ENCODE peak calls at places on chromosomes 7 and 10, in six cellular contexts. Z, P, M, L, O and W are unnamed samples. For H3K36me3, the result is how much of the 10 kb centered on the place peaks cover.

GRCh38 chr7:100192951-100193350 is 15.2 kb downstream of the STAG3 start:
- DNase-seq in Z (no peak), P (no peak), L (no peak), O (no peak), M (no peak), W (no peak)

GRCh38 chr7:116953372-116953726 is at the start of gene ST7:
- DNase-seq in L (peak), M (peak), O (peak), Z (peak), P (peak), W (peak)

GRCh38 chr10:12828736-12829135 is 172.8 kb downstream of the CCDC3 start:
- DNase-seq in L (no peak), M (no peak), O (no peak), Z (no peak), P (no peak), W (no peak)

GRCh38 chr10:119538632-119539358 is 3.7 kb downstream of the RGS10 start:
- DNase-seq in O (peak), P (no peak), L (no peak), Z (no peak), M (no peak), W (peak)

GRCh38 chr10:24894309-24894708 is 58.1 kb downstream of the PRTFDC1 start:
- DNase-seq in Z (peak), P (no peak), M (no peak), O (no peak), L (no peak), W (no peak)

GRCh38 chr10:90589825-90590224 is 268.0 kb downstream of the HTR7 start:
- DNase-seq in P (no peak), Z (peak), O (no peak), M (no peak), L (no peak), W (no peak)

GRCh38 chr10:77111611-77112550 is 525.7 kb downstream of the KCNMA1 start:
- DNase-seq in M (no peak), O (no peak), Z (no peak), L (peak), P (no peak), W (peak)

GRCh38 chr7:157807510-157807909 is 470.7 kb downstream of the DNAJB6 start:
- DNase-seq in P (no peak), L (peak), O (peak), M (no peak), Z (no peak), W (peak)

GRCh38 chr10:52951819-52952218 is 179.2 kb upstream of the MBL2 start:
- DNase-seq in O (no peak), Z (peak), M (peak), P (peak), L (peak), W (peak)

GRCh38 chr10:5927306-5927705 is 37.3 kb downstream of the FBH1 start:
- DNase-seq in Z (no peak), L (no peak), O (no peak), M (no peak), P (no peak), W (no peak)

GRCh38 chr10:61906502-61906901 is 5.0 kb downstream of the ARID5B start:
- DNase-seq in P (no peak), L (no peak), O (no peak), Z (no peak), M (no peak), W (no peak)

GRCh38 chr10:130141460-130141859 is 5.3 kb downstream of the GLRX3 start:
- DNase-seq in O (no peak), P (no peak), L (no peak), M (no peak), Z (no peak), W (no peak)

GRCh38 chr10:126663328-126663727 is 7.2 kb downstream of the C10orf90 start:
- DNase-seq in L (no peak), P (no peak), M (no peak), Z (no peak), O (no peak), W (no peak)

GRCh38 chr7:156691764-156692163 is 51.2 kb downstream of the RNF32 start:
- DNase-seq in O (no peak), P (no peak), Z (no peak), L (no peak), M (no peak), W (no peak)

GRCh38 chr10:95414844-95415545 is 124.2 kb upstream of the PDLIM1 start:
- DNase-seq in M (no peak), O (no peak), L (no peak), P (no peak), Z (no peak), W (no peak)

GRCh38 chr7:38291117-38291647 is 17.7 kb upstream of the TARP start:
- DNase-seq in M (no peak), L (no peak), P (no peak), Z (no peak), O (no peak), W (peak)

GRCh38 chr10:7374795-7375194 is 36.0 kb downstream of the SFMBT2 start:
- DNase-seq in O (no peak), L (no peak), M (no peak), P (no peak), Z (no peak), W (no peak)

GRCh38 chr10:7383442-7383841 is 27.4 kb downstream of the SFMBT2 start:
- DNase-seq in L (no peak), O (no peak), Z (no peak), M (no peak), P (no peak), W (no peak)

GRCh38 chr10:7380704-7381241 is 30.1 kb downstream of the SFMBT2 start:
- DNase-seq in Z (no peak), P (no peak), M (no peak), L (no peak), O (no peak), W (no peak)

GRCh38 chr10:7377614-7378248 is 33.1 kb downstream of the SFMBT2 start:
- DNase-seq in O (no peak), P (no peak), M (no peak), Z (no peak), L (no peak), W (no peak)

GRCh38 chr10:7378602-7379403 is 32.0 kb downstream of the SFMBT2 start:
- DNase-seq in L (no peak), Z (no peak), M (no peak), P (no peak), O (no peak), W (no peak)
- H3K36me3 ChIP-seq in L (under half), Z (under half), M (under half), P (under half), O (under half), W (under half)

DNA sequence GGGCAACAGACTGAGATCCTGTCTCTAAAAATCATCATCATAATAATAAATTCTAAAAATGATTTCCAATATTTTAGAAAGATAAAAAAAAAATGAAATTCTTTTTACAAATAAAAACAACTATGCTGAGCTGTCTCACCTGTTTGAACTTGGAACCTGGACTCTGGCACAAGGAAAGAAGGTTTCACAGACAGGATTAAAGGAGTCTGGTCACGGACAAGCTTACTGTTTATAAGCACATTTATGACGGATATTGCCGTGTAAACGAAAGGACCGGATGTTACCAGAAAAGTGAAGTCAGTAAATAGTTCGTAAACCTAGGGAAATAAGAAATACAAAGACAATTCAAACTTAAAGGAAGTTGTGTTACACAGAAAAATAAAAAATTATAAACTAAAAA is 70.2 kb downstream of the KIAA1549 start:
- DNase-seq in M (no peak), Z (no peak), P (no peak), L (no peak), O (no peak), W (no peak)
- H3K36me3 ChIP-seq in M (under half), Z (under half), P (under half), L (under half), O (under half), W (under half)

GRCh38 chr10:31745612-31746376 is 182.8 kb downstream of the ARHGAP12 start:
- DNase-seq in M (no peak), P (no peak), Z (no peak), O (peak), L (no peak), W (no peak)
- H3K36me3 ChIP-seq in M (under half), P (under half), Z (under half), O (under half), L (under half), W (under half)

DNA sequence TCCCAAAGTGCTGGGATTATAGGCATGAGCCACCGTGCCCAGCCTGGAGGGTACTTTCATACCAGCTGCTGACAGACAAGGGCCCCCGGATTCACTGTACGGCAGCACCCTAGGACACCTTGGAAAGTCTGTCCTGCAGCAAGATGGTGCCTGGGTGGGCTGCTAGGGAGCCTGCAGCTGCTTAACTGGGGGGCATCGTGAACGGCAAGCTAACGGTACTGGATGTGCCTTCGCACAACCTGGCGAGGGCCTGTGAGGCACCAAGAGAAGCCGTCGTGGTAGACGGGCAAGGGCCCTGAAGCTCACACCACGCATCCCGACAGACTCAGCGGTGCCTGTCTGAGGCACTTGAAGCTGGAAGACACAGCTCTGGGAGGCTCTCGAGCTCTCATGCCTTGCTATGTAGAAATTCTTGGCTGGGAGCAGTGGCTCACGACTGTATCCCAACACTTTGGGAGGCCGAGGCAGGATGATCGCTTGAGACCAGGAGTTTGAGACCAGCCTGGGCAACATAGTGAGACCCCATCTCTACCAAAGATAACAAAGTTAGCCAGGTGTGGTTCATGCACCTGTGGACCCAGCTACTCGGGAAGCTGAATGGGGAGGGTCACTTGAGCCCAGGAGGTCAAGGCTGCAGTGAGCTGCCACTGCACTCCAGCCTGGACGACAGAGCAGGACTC is 9.4 kb downstream of the BRAT1 start:
- DNase-seq in M (no peak), L (no peak), O (no peak), Z (no peak), P (no peak), W (peak)
- H3K36me3 ChIP-seq in M (under half), L (half or more), O (under half), Z (half or more), P (under half), W (under half)

GRCh38 chr7:50633414-50633710 is 68.2 kb upstream of the DDC start:
- DNase-seq in P (no peak), Z (no peak), O (no peak), M (no peak), L (no peak), W (no peak)
- H3K36me3 ChIP-seq in P (under half), Z (under half), O (under half), M (under half), L (under half), W (under half)

GRCh38 chr7:130888017-130888371 is 154.0 kb upstream of the KLF14 start:
- DNase-seq in L (no peak), P (no peak), O (no peak), M (no peak), Z (no peak), W (no peak)
- H3K36me3 ChIP-seq in L (under half), P (under half), O (half or more), M (under half), Z (under half), W (under half)

GRCh38 chr10:103895458-103896186 is 22.4 kb downstream of the STN1 start:
- DNase-seq in O (no peak), Z (peak), L (no peak), M (no peak), P (no peak), W (no peak)

GRCh38 chr10:103892181-103892580 is 25.8 kb downstream of the STN1 start:
- DNase-seq in Z (no peak), P (no peak), M (no peak), L (no peak), O (no peak), W (no peak)

GRCh38 chr10:103894454-103894853 is 23.5 kb downstream of the STN1 start:
- DNase-seq in M (no peak), P (peak), Z (peak), L (no peak), O (no peak), W (no peak)

GRCh38 chr10:103897241-103897774 is 20.7 kb downstream of the STN1 start:
- DNase-seq in Z (peak), L (no peak), O (no peak), M (no peak), P (no peak), W (no peak)

DNA sequence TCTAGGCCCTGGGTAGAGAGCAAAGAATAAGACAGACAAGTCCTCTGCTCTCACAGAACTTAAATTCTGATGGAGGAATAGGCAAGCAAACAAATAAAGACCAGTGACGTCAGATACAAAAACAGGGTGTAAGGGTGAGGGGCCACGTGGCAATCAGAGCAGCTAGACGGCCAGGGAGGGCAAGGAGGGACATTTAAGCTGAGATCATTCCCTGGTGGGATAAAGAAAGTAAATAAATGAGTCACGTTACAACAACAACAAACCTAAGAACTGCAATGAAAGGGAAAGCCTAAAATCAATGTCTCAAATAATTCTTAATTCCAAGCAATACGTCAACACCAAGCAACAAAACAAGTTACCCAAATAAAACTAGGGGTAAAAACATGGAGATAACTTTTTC is 21.8 kb downstream of the STN1 start:
- DNase-seq in L (no peak), P (no peak), Z (no peak), O (no peak), M (no peak), W (no peak)
- H3K36me3 ChIP-seq in L (under half), P (under half), Z (under half), O (half or more), M (under half), W (under half)